ENCODE peak calls at places on chromosomes 2 and 18, in four cellular contexts. D, S, R and E are unnamed samples.

GRCh38 chr18:22683196-22683676 is 249.9 kb upstream of the RBBP8 start:
- DNase-seq in D (no peak), S (no peak), R (peak), E (no peak)

GRCh38 chr2:111071480-111072143 is 49.1 kb upstream of the BCL2L11 start:
- DNase-seq in D (no peak), S (peak), R (peak), E (no peak)

GRCh38 chr2:1731512-1731962 is 12.8 kb downstream of the PXDN start:
- DNase-seq in D (no peak), S (peak), R (peak), E (no peak)

GRCh38 chr2:39275016-39275415 is 31.2 kb upstream of the CDKL4 start:
- DNase-seq in D (no peak), S (peak), R (peak), E (no peak)

GRCh38 chr2:223601932-223602676 is at the start of gene SCG2:
- DNase-seq in D (peak), S (peak), R (peak), E (peak)

GRCh38 chr2:187576906-187577305 is 22.7 kb upstream of the TFPI start:
- DNase-seq in D (no peak), S (peak), R (peak), E (no peak)

GRCh38 chr2:150303281-150303680 is 184.2 kb downstream of the RND3 start:
- DNase-seq in D (no peak), S (peak), R (no peak), E (no peak)

GRCh38 chr2:71892896-71893295 is 254.8 kb downstream of the CYP26B1 start:
- DNase-seq in D (no peak), S (no peak), R (no peak), E (no peak)

GRCh38 chr2:161122772-161123530 is 37.3 kb upstream of the TANK start:
- DNase-seq in D (peak), S (peak), R (peak), E (no peak)

GRCh38 chr2:40358783-40359182 is 93.1 kb downstream of the SLC8A1 start:
- DNase-seq in D (no peak), S (no peak), R (no peak), E (no peak)

GRCh38 chr2:108267117-108267516 is 21.6 kb upstream of the SULT1C2 start:
- DNase-seq in D (no peak), S (peak), R (peak), E (no peak)

GRCh38 chr2:74104839-74105238 is 42.9 kb downstream of the BOLA3 start:
- DNase-seq in D (no peak), S (no peak), R (no peak), E (no peak)

GRCh38 chr2:150388289-150388625 is 99.2 kb downstream of the RND3 start:
- DNase-seq in D (no peak), S (no peak), R (no peak), E (no peak)

GRCh38 chr18:12333650-12334279 is 25.7 kb downstream of the TUBB6 start:
- DNase-seq in D (peak), S (no peak), R (no peak), E (no peak)

GRCh38 chr2:32068-32467 is 14.2 kb downstream of the FAM110C start:
- DNase-seq in D (no peak), S (no peak), R (no peak), E (no peak)

GRCh38 chr2:118565816-118566540 is 281.5 kb downstream of the EN1 start:
- DNase-seq in D (no peak), S (no peak), R (no peak), E (no peak)

GRCh38 chr2:1784986-1785617 is 40.8 kb upstream of the PXDN start:
- DNase-seq in D (no peak), S (no peak), R (no peak), E (no peak)

GRCh38 chr2:148888003-148888501 is 13.0 kb downstream of the KIF5C start:
- DNase-seq in D (no peak), S (no peak), R (no peak), E (peak)

GRCh38 chr2:101699939-101700442 is 2.5 kb downstream of the MAP4K4 start:
- DNase-seq in D (no peak), S (peak), R (peak), E (no peak)

GRCh38 chr2:37390777-37391176 is 46.3 kb downstream of the QPCT start:
- DNase-seq in D (no peak), S (no peak), R (no peak), E (no peak)
- H3K23ac ChIP-seq in D (no peak), S (no peak), R (peak), E (no peak)

GRCh38 chr2:21358971-21359370 is 235.2 kb downstream of the TDRD15 start:
- DNase-seq in D (peak), S (peak), R (peak), E (no peak)

GRCh38 chr2:21367421-21367820 is 243.7 kb downstream of the TDRD15 start:
- DNase-seq in D (no peak), S (no peak), R (peak), E (no peak)

GRCh38 chr2:21362101-21362500 is 238.3 kb downstream of the TDRD15 start:
- DNase-seq in D (no peak), S (no peak), R (no peak), E (no peak)

GRCh38 chr2:21361406-21361805 is 237.6 kb downstream of the TDRD15 start:
- DNase-seq in D (no peak), S (no peak), R (no peak), E (no peak)

GRCh38 chr2:21363364-21363763 is 239.6 kb downstream of the TDRD15 start:
- DNase-seq in D (no peak), S (no peak), R (no peak), E (no peak)
- H3K4me2 ChIP-seq in D (no peak), S (no peak), R (no peak), E (no peak)

DNA sequence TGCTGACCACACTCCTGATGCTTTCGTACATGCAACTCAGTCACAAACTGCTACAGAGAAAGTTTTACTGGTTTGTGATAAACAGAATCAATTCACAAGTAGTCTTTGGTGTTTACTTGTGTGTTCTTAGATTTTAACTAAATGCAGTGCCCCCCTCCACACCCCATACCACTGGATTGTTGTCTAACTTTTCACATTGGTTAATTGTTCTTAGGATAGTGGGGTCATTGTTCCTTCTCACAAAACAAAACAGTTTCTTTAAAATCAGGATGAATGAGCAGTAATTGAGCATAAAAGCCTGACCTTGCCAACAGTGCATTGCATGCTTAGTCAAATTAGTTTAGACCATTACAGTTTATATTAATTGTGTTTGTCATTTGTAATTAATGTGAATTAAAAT is 14.1 kb upstream of the PNPT1 start:
- DNase-seq in D (no peak), S (no peak), R (no peak), E (no peak)
- H3K23ac ChIP-seq in D (no peak), S (no peak), R (no peak), E (no peak)

GRCh38 chr2:237858294-237859081 is 935 bp upstream of the RAMP1 start:
- DNase-seq in D (peak), S (peak), R (peak), E (peak)
- H3K4me2 ChIP-seq in D (peak), S (no peak), R (no peak), E (no peak)